ENCODE peak calls at places on chromosomes 4 and X, in seven cellular contexts. F is GM23248, C is neural progenitor cell, S is adipocyte, Z is H9, P is NT2/D1, N is colonic mucosa. M is an unnamed sample.

GRCh38 chr4:154562697-154563254 is at the start of gene FGB:
- DNase-seq in N (no peak), F (no peak), Z (no peak), S (no peak), P (no peak), C (no peak), M (no peak)

GRCh38 chr4:180828455-180829018 is 1414.7 kb upstream of the TENM3 start:
- DNase-seq in C (peak), S (peak), P (no peak), N (no peak), Z (no peak), F (peak), M (peak)

GRCh38 chr4:173909294-173909693 is 374.2 kb downstream of the FBXO8 start:
- DNase-seq in Z (no peak), F (no peak), C (no peak), P (no peak), S (no peak), N (no peak), M (no peak)

GRCh38 chr4:10965196-10965595 is 280.6 kb upstream of the CLNK start:
- DNase-seq in F (no peak), P (no peak), Z (no peak), S (no peak), N (no peak), C (no peak), M (no peak)

GRCh38 chr4:143773998-143774898 is 73.8 kb upstream of the FREM3 start:
- DNase-seq in N (peak), S (peak), C (peak), P (peak), Z (peak), F (peak), M (peak)

GRCh38 chrX:43836435-43837184 is 45.6 kb downstream of the MAOB start:
- DNase-seq in S (peak), Z (no peak), C (peak), N (no peak), P (peak), F (peak), M (no peak)

GRCh38 chr4:140081582-140082398 is 72.2 kb downstream of the MAML3 start:
- DNase-seq in S (no peak), P (no peak), N (no peak), Z (no peak), C (no peak), F (no peak), M (no peak)

GRCh38 chr4:151566053-151566452 is 157.1 kb downstream of the FHIP1A start:
- DNase-seq in N (no peak), Z (no peak), S (no peak), F (no peak), P (no peak), C (no peak), M (no peak)

GRCh38 chrX:39309018-39309620 is 507.9 kb downstream of the MID1IP1 start:
- DNase-seq in P (no peak), F (peak), C (no peak), Z (no peak), S (no peak), N (no peak), M (no peak)

GRCh38 chrX:118807151-118808017 is 16.2 kb upstream of the ZCCHC12 start:
- DNase-seq in C (peak), N (peak), Z (peak), P (peak), F (peak), S (peak), M (peak)

GRCh38 chrX:69136546-69137331 is 28.5 kb downstream of the PJA1 start:
- DNase-seq in S (peak), P (no peak), F (no peak), Z (peak), C (peak), N (peak), M (peak)

GRCh38 chr4:76326515-76326914 is 20.0 kb downstream of the STBD1 start:
- DNase-seq in P (no peak), Z (no peak), F (no peak), N (no peak), C (no peak), S (no peak), M (no peak)

GRCh38 chrX:153307546-153308175 is 13.9 kb downstream of the PNMA6F start:
- DNase-seq in Z (no peak), N (no peak), P (no peak), C (no peak), F (peak), S (peak), M (no peak)

GRCh38 chr4:98642991-98643426 is 15.4 kb downstream of the TSPAN5 start:
- DNase-seq in S (peak), N (no peak), P (no peak), F (peak), C (no peak), Z (no peak), M (no peak)

GRCh38 chrX:44344194-44344593 is 722 bp upstream of the EFHC2 start:
- DNase-seq in P (no peak), S (no peak), F (no peak), C (no peak), N (no peak), Z (peak), M (peak)

GRCh38 chr4:79578613-79579012 is 170.6 kb upstream of the GK2 start:
- DNase-seq in P (no peak), F (no peak), S (no peak), N (no peak), C (no peak), Z (no peak), M (no peak)

GRCh38 chr4:143382539-143382938 is 45.9 kb downstream of the GAB1 start:
- DNase-seq in N (no peak), P (no peak), S (peak), F (no peak), Z (no peak), C (no peak), M (no peak)

GRCh38 chr4:68375667-68376559 is 26.0 kb upstream of the YTHDC1 start:
- DNase-seq in S (peak), N (peak), C (peak), P (no peak), F (peak), Z (peak), M (peak)

GRCh38 chr4:3708611-3709010 is 57.6 kb upstream of the ADRA2C start:
- DNase-seq in F (no peak), C (no peak), P (no peak), N (no peak), S (no peak), Z (no peak), M (peak)

GRCh38 chr4:3706565-3707422 is 59.4 kb upstream of the ADRA2C start:
- DNase-seq in P (no peak), C (no peak), N (no peak), F (no peak), S (no peak), Z (no peak), M (no peak)

GRCh38 chr4:3707423-3708102 is 58.6 kb upstream of the ADRA2C start:
- DNase-seq in P (no peak), N (no peak), Z (no peak), C (no peak), F (peak), S (no peak), M (no peak)

GRCh38 chr4:3709061-3709845 is 56.9 kb upstream of the ADRA2C start:
- DNase-seq in P (no peak), F (no peak), C (no peak), S (no peak), Z (no peak), N (no peak), M (no peak)

GRCh38 chr4:3708103-3708510 is 58.1 kb upstream of the ADRA2C start:
- DNase-seq in P (no peak), S (peak), F (peak), N (no peak), Z (no peak), C (peak), M (no peak)
- H3K9ac ChIP-seq in P (no peak), S (no peak), F (no peak), N (no peak), Z (no peak), C (no peak), M (no peak)

GRCh38 chrX:149682956-149683947 is 28.6 kb upstream of the MAGEA11 start:
- DNase-seq in N (no peak), S (no peak), Z (no peak), P (no peak), F (no peak), C (peak), M (peak)

GRCh38 chrX:149687991-149688390 is 23.9 kb upstream of the MAGEA11 start:
- DNase-seq in N (no peak), C (no peak), P (no peak), Z (no peak), F (no peak), S (no peak), M (no peak)

GRCh38 chrX:149683966-149684730 is 27.7 kb upstream of the MAGEA11 start:
- DNase-seq in S (no peak), C (no peak), Z (no peak), N (no peak), F (no peak), P (no peak), M (peak)

GRCh38 chrX:149682031-149682430 is 29.8 kb upstream of the MAGEA11 start:
- DNase-seq in S (no peak), F (no peak), C (no peak), N (no peak), Z (peak), P (peak), M (peak)
- H3K9ac ChIP-seq in S (no peak), F (no peak), C (no peak), N (no peak), Z (no peak), P (no peak), M (no peak)

DNA sequence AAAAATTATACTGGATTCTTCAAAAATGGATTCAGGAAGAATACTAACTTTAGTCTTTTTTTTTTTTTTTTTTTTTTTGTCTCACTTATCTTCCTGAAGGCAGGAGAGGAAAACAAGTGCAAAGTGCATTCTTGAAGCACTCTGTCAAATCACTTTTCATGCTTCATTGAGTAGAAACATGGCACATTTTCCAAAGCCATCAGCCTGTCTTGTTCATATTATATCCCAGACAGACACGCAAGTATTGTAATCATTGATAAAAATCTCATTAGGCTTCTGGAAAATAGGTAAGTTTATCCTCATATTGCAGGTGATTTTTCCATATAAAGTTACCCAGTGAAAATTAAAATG is 1.3 kb downstream of the BBS12 start:
- DNase-seq in S (no peak), C (no peak), Z (no peak), F (no peak), P (no peak), N (no peak), M (no peak)
- H3K9ac ChIP-seq in S (peak), C (no peak), Z (no peak), F (peak), P (no peak), N (no peak), M (no peak)

GRCh38 chrX:49308604-49309269 is 5.3 kb downstream of the GAGE10 start:
- DNase-seq in F (peak), Z (no peak), S (peak), P (no peak), C (no peak), N (no peak), M (no peak)

GRCh38 chrX:49310371-49310770 is 6.9 kb downstream of the GAGE10 start:
- DNase-seq in S (no peak), C (peak), Z (no peak), N (no peak), F (no peak), P (no peak), M (peak)

GRCh38 chrX:49309401-49309981 is 6.0 kb downstream of the GAGE10 start:
- DNase-seq in F (peak), S (peak), N (peak), Z (peak), P (peak), C (peak), M (peak)
- H3K9ac ChIP-seq in F (peak), S (peak), N (peak), Z (no peak), P (peak), C (no peak), M (no peak)

GRCh38 chr4:55819634-55820033 is at the start of gene EXOC1L:
- DNase-seq in S (peak), C (peak), N (no peak), Z (peak), F (peak), P (peak), M (peak)
- H3K9ac ChIP-seq in S (peak), C (no peak), N (peak), Z (no peak), F (peak), P (peak), M (no peak)

GRCh38 chr4:25914670-25915358 is 794 bp downstream of the SMIM20 start:
- DNase-seq in S (no peak), Z (no peak), C (no peak), N (no peak), P (no peak), F (peak), M (no peak)
- H3K9ac ChIP-seq in S (peak), Z (peak), C (peak), N (peak), P (peak), F (peak), M (peak)

M was measured in endodermal cell.